ENCODE peak calls at places on chromosomes 16 and 17, in six cellular contexts. Z is neuronal stem cell, C is tibial artery, V is neural crest cell, S is EH, J is OCI-LY7. K is an unnamed sample.

GRCh38 chr17:41657164-41657754 is 31.4 kb upstream of the EIF1 start:
- DNase-seq in Z (no peak), C (no peak), V (no peak), S (no peak), J (no peak), K (no peak)

GRCh38 chr17:42304187-42305030 is 16.1 kb downstream of the STAT5A start:
- DNase-seq in Z (no peak), C (no peak), V (no peak), S (no peak), J (no peak), K (no peak)

GRCh38 chr16:51392651-51393187 is 241.6 kb upstream of the SALL1 start:
- DNase-seq in Z (no peak), C (no peak), V (peak; percentile 9), S (peak; percentile 90), J (no peak), K (no peak)

GRCh38 chr16:12436201-12436657 is 367.5 kb downstream of the CPPED1 start:
- DNase-seq in Z (peak; percentile 12), C (no peak), V (no peak), S (no peak), J (no peak), K (no peak)

GRCh38 chr16:30728321-30728720 is 19.9 kb upstream of the PHKG2 start:
- DNase-seq in Z (no peak), C (no peak), V (no peak), S (no peak), J (no peak), K (no peak)

GRCh38 chr17:36592316-36592710 is 634 bp downstream of the DHRS11 start:
- DNase-seq in Z (peak; percentile 38), C (no peak), V (no peak), S (peak; percentile 40), J (no peak), K (peak; percentile 43)

GRCh38 chr17:60586288-60586974 is 13.6 kb upstream of the PPM1D start:
- DNase-seq in Z (no peak), C (no peak), V (no peak), S (no peak), J (peak; percentile 10), K (no peak)

GRCh38 chr16:49350265-49351103 is 23.1 kb upstream of the C16orf78 start:
- DNase-seq in Z (peak; percentile 62), C (no peak), V (peak; percentile 75), S (peak; percentile 49), J (peak; percentile 63), K (no peak)

GRCh38 chr17:39665642-39666221 is 583 bp downstream of the TCAP start:
- DNase-seq in Z (no peak), C (peak; percentile 70), V (no peak), S (no peak), J (no peak), K (no peak)

GRCh38 chr17:75854111-75854748 is 905 bp downstream of the WBP2 start:
- DNase-seq in Z (no peak), C (peak; percentile 84), V (no peak), S (peak; percentile 85), J (no peak), K (peak; percentile 17)

GRCh38 chr17:69534235-69534621 is 119.7 kb downstream of the MAP2K6 start:
- DNase-seq in Z (no peak), C (no peak), V (no peak), S (no peak), J (no peak), K (no peak)

GRCh38 chr17:37743875-37744632 is 805 bp downstream of the HNF1B start:
- DNase-seq in Z (peak; percentile 43), C (no peak), V (peak; percentile 31), S (no peak), J (no peak), K (no peak)

GRCh38 chr16:23924138-23924537 is 88.4 kb downstream of the PRKCB start:
- DNase-seq in Z (no peak), C (no peak), V (no peak), S (no peak), J (no peak), K (no peak)

GRCh38 chr17:8393470-8394231 is 4.0 kb downstream of the RNF222 start:
- DNase-seq in Z (no peak), C (peak; percentile 24), V (no peak), S (peak; percentile 48), J (peak; percentile 71), K (no peak)

GRCh38 chr17:67467500-67468481 is 90.7 kb downstream of the PITPNC1 start:
- DNase-seq in Z (no peak), C (no peak), V (no peak), S (no peak), J (peak; percentile 83), K (no peak)

GRCh38 chr16:17273142-17273561 is 197.6 kb downstream of the XYLT1 start:
- DNase-seq in Z (no peak), C (no peak), V (no peak), S (peak; percentile 94), J (no peak), K (no peak)

GRCh38 chr17:77498056-77498785 is 357.5 kb downstream of the SEC14L1 start:
- DNase-seq in Z (no peak), C (no peak), V (no peak), S (no peak), J (no peak), K (peak; percentile 21)

GRCh38 chr17:42754782-42755181 is 6.2 kb upstream of the RAMP2 start:
- DNase-seq in Z (no peak), C (peak; percentile 84), V (no peak), S (no peak), J (no peak), K (no peak)

GRCh38 chr17:37847811-37848331 is 76.3 kb upstream of the TBC1D3K start:
- DNase-seq in Z (no peak), C (no peak), V (no peak), S (no peak), J (no peak), K (no peak)

GRCh38 chr16:84887207-84887606 is 67.4 kb downstream of the CRISPLD2 start:
- DNase-seq in Z (no peak), C (no peak), V (no peak), S (no peak), J (no peak), K (no peak)

GRCh38 chr16:67016143-67016542 is 12.8 kb upstream of the CBFB start:
- DNase-seq in Z (no peak), C (peak; percentile 34), V (no peak), S (no peak), J (no peak), K (no peak)

GRCh38 chr16:27945233-27945975 is 118.1 kb downstream of the GSG1L start:
- DNase-seq in Z (no peak), C (no peak), V (no peak), S (no peak), J (no peak), K (no peak)

GRCh38 chr16:24834459-24835335 is 11.1 kb upstream of the SLC5A11 start:
- DNase-seq in Z (no peak), C (no peak), V (no peak), S (peak; percentile 55), J (peak; percentile 38), K (no peak)

K was measured in left lung.